ENCODE peak calls at places on chromosomes 2 and 18, in five cellular contexts. N is cerebellum; U is stimulated activated naive CD4-positive, alpha-beta T cell; E is right cardiac atrium; M is CD4-positive, CD25-positive, alpha-beta regulatory T cell. Y is an unnamed sample.

GRCh38 chr2:150472122-150472899 is 15.2 kb downstream of the RND3 start:
- DNase-seq in N (no peak), U (no peak), E (peak), M (no peak), Y (no peak)

GRCh38 chr2:205998601-205999000 is 87.4 kb downstream of the INO80D start:
- DNase-seq in N (no peak), U (no peak), E (no peak), M (no peak), Y (no peak)

GRCh38 chr2:238747114-238747513 is 100.8 kb upstream of the TWIST2 start:
- DNase-seq in N (no peak), U (no peak), E (no peak), M (no peak), Y (no peak)

GRCh38 chr2:241410739-241411176 is 54.7 kb downstream of the FARP2 start:
- DNase-seq in N (no peak), U (no peak), E (no peak), M (no peak), Y (no peak)

GRCh38 chr2:135005753-135006152 is 41.5 kb downstream of the MAP3K19 start:
- DNase-seq in N (no peak), U (no peak), E (no peak), M (no peak), Y (no peak)

GRCh38 chr2:38945931-38946330 is 56.3 kb downstream of the ARHGEF33 start:
- DNase-seq in N (no peak), U (no peak), E (no peak), M (no peak), Y (no peak)

GRCh38 chr18:37920865-37921264 is 355.3 kb upstream of the CELF4 start:
- DNase-seq in N (no peak), U (no peak), E (no peak), M (no peak), Y (no peak)

GRCh38 chr2:223545830-223546229 is 56.3 kb downstream of the SCG2 start:
- DNase-seq in N (no peak), U (no peak), E (no peak), M (no peak), Y (no peak)

GRCh38 chr2:8316356-8316755 is 365.5 kb upstream of the ID2 start:
- DNase-seq in N (no peak), U (no peak), E (no peak), M (no peak), Y (no peak)

GRCh38 chr2:16051046-16051489 is 110.7 kb downstream of the MYCN start:
- DNase-seq in N (no peak), U (no peak), E (no peak), M (no peak), Y (no peak)

GRCh38 chr18:22378672-22379282 is 38.9 kb downstream of the CTAGE1 start:
- DNase-seq in N (no peak), U (no peak), E (peak), M (no peak), Y (no peak)

GRCh38 chr2:8573234-8573941 is 108.5 kb upstream of the ID2 start:
- DNase-seq in N (no peak), U (no peak), E (no peak), M (no peak), Y (no peak)

GRCh38 chr18:26227051-26227672 is 917 bp downstream of the TAF4B start:
- DNase-seq in N (no peak), U (peak), E (no peak), M (no peak), Y (no peak)

GRCh38 chr2:96727431-96727830 is 12.4 kb downstream of the LMAN2L start:
- DNase-seq in N (no peak), U (no peak), E (no peak), M (no peak), Y (no peak)

GRCh38 chr2:28633739-28634138 is 117.9 kb upstream of the PPP1CB start:
- DNase-seq in N (no peak), U (no peak), E (no peak), M (no peak), Y (no peak)

GRCh38 chr2:241666627-241667400 is 19.8 kb downstream of the DTYMK start:
- DNase-seq in N (no peak), U (no peak), E (no peak), M (no peak), Y (no peak)

GRCh38 chr2:119484834-119485233 is 39.4 kb downstream of the SCTR start:
- DNase-seq in N (no peak), U (no peak), E (no peak), M (no peak), Y (no peak)

GRCh38 chr2:189542145-189542882 is 38.3 kb downstream of the SLC40A1 start:
- DNase-seq in N (no peak), U (no peak), E (no peak), M (no peak), Y (no peak)